ENCODE peak calls at places on chromosomes 4 and X, in five cellular contexts. Z is keratinocyte, M is mammary epithelial cell, O is PC-3, T is Karpas-422. A is an unnamed sample.
A peak's percentile ranks its signal among the peaks of the same experiment; 100 is the strongest.

GRCh38 chr4:151931563-151931962 is 170.8 kb upstream of the GATB start:
- DNase-seq in M (no peak), O (no peak), Z (no peak), T (no peak), A (no peak)

GRCh38 chr4:42501624-42502401 is 104.5 kb downstream of the SHISA3 start:
- DNase-seq in Z (no peak), O (no peak), M (no peak), T (no peak), A (peak; percentile 9)

GRCh38 chr4:13525606-13526281 is 18.6 kb downstream of the NKX3-2 start:
- DNase-seq in T (no peak), Z (no peak), M (no peak), O (no peak), A (no peak)

GRCh38 chrX:11380187-11380586 is 87.0 kb downstream of the AMELX start:
- DNase-seq in O (peak; percentile 58), T (no peak), M (no peak), Z (no peak), A (peak; percentile 9)

GRCh38 chr4:1298461-1298860 is 8.8 kb downstream of the MAEA start:
- DNase-seq in Z (no peak), M (no peak), O (no peak), T (no peak), A (no peak)

GRCh38 chr4:75545526-75545925 is 10.3 kb upstream of the ODAPH start:
- DNase-seq in M (peak; percentile 75), O (no peak), Z (no peak), T (no peak), A (no peak)

GRCh38 chr4:98932539-98932938 is 3.6 kb upstream of the EIF4E start:
- DNase-seq in Z (no peak), O (peak; percentile 40), M (peak; percentile 47), T (peak; percentile 70), A (peak; percentile 80)

GRCh38 chr4:18075823-18076433 is 54.4 kb upstream of the LCORL start:
- DNase-seq in Z (no peak), T (peak; percentile 90), O (peak; percentile 47), M (no peak), A (peak; percentile 47)

GRCh38 chr4:28287837-28288236 is 1427.2 kb downstream of the STIM2 start:
- DNase-seq in O (peak; percentile 91), M (peak; percentile 97), Z (peak; percentile 84), T (no peak), A (peak; percentile 63)

GRCh38 chrX:43728966-43729365 is 72.9 kb downstream of the MAOA start:
- DNase-seq in O (no peak), M (no peak), T (no peak), Z (no peak), A (no peak)

GRCh38 chr4:61079427-61079826 is 120.7 kb upstream of the ADGRL3 start:
- DNase-seq in O (peak; percentile 51), T (no peak), Z (no peak), M (peak; percentile 63), A (no peak)

GRCh38 chr4:31100551-31100950 is 380.4 kb downstream of the PCDH7 start:
- DNase-seq in Z (no peak), O (no peak), T (no peak), M (no peak), A (no peak)

GRCh38 chr4:5963611-5964010 is 54.6 kb downstream of the C4orf50 start:
- DNase-seq in M (no peak), Z (no peak), O (no peak), T (peak; percentile 77), A (no peak)

GRCh38 chrX:39309721-39310152 is 508.5 kb downstream of the MID1IP1 start:
- DNase-seq in O (no peak), Z (no peak), T (no peak), M (peak; percentile 9), A (peak; percentile 92)

GRCh38 chr4:26687728-26688127 is 103.8 kb downstream of the TBC1D19 start:
- DNase-seq in O (peak; percentile 72), M (peak; percentile 65), Z (no peak), T (no peak), A (no peak)

GRCh38 chr4:147479817-147480216 is 1.1 kb upstream of the EDNRA start:
- DNase-seq in Z (no peak), O (no peak), T (no peak), M (peak; percentile 80), A (no peak)

GRCh38 chrX:146208821-146209220 is 391.2 kb downstream of the SLITRK2 start:
- DNase-seq in T (no peak), O (no peak), M (no peak), Z (no peak), A (no peak)

GRCh38 chrX:46251755-46252154 is 293.5 kb downstream of the ZNF674 start:
- DNase-seq in M (peak; percentile 66), T (no peak), O (peak; percentile 58), Z (peak; percentile 79), A (no peak)

GRCh38 chrX:18042776-18043175 is 177.9 kb downstream of the BEND2 start:
- DNase-seq in M (no peak), O (no peak), T (no peak), Z (no peak), A (no peak)

GRCh38 chr4:118732591-118733330 is 47.6 kb downstream of the METTL14 start:
- DNase-seq in T (no peak), O (no peak), Z (no peak), M (peak; percentile 59), A (no peak)

GRCh38 chrX:107710617-107711391 is 64.8 kb downstream of the TSC22D3 start:
- DNase-seq in T (peak; percentile 93), Z (no peak), O (peak; percentile 90), M (peak; percentile 88), A (peak; percentile 87)

GRCh38 chrX:101462892-101463291 is 22.4 kb upstream of the ARMCX4 start:
- DNase-seq in Z (no peak), T (peak; percentile 63), O (peak; percentile 63), M (peak; percentile 16), A (peak; percentile 47)

GRCh38 chr4:113049421-113050355 is at the start of gene ANK2:
- DNase-seq in Z (no peak), O (no peak), T (no peak), M (no peak), A (no peak)

GRCh38 chr4:129358571-129358970 is 262.6 kb downstream of the C4orf33 start:
- DNase-seq in M (peak; percentile 55), O (peak; percentile 77), T (no peak), Z (no peak), A (peak; percentile 57)

GRCh38 chr4:48945981-48946380 is 39.4 kb upstream of the OCIAD2 start:
- DNase-seq in M (no peak), T (no peak), O (no peak), Z (no peak), A (no peak)

GRCh38 chr4:183057255-183057654 is 41.8 kb upstream of the WWC2 start:
- DNase-seq in M (no peak), Z (no peak), O (no peak), T (no peak), A (no peak)

DNA sequence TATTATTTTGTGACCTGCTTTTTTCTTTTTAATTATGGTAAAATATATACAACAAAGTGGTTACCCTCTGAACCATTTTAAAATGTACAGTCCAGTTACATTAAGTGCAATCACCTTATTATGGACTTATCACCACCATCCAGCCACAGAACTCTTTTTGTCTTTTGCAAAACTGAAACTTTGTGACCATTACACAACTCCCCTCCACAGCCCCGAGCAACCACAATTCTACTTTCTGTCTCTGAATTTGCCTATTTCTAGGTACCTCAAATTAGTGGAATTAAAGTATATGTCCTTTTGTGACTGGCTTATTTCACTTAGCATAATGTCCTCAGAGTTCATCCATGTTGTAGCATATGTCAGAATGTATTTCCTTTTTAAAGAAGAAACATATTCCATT is 39.3 kb upstream of the WWC2 start:
- DNase-seq in Z (no peak), T (no peak), O (no peak), M (no peak), A (no peak)
- H3K9ac ChIP-seq in Z (no peak overlapping the region), T (no peak overlapping the region), O (no peak overlapping the region), M (no peak overlapping the region), A (no peak overlapping the region)

GRCh38 chr4:139552506-139552905 is 3.5 kb downstream of the SETD7 start:
- DNase-seq in T (no peak), Z (no peak), M (no peak), O (no peak), A (no peak)

GRCh38 chr4:139550724-139551429 is 5.1 kb downstream of the SETD7 start:
- DNase-seq in Z (no peak), M (no peak), O (no peak), T (no peak), A (peak; percentile 26)

GRCh38 chr4:139552908-139553307 is 3.1 kb downstream of the SETD7 start:
- DNase-seq in M (no peak), T (peak; percentile 54), Z (no peak), O (no peak), A (no peak)

DNA sequence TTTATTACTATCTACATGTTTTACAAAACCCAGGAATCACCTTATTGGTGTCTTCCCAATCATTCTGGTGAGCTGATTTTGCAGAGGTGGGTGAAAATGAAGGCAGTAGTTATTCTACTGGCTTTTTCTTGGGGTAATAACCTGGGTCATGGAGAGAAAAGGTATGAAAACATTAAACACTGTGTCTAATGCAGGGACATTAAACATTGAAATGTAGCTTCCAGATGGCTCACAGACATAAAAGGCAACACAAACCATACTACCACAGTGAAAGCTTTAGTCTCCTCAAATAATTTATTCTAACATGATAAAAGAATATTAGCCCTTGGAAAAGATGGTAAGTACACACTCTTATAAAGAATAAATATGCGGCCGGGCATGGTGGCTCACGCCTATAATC is 8.0 kb downstream of the SETD7 start:
- DNase-seq in O (no peak), T (no peak), M (no peak), Z (no peak), A (no peak)
- H4K20me1 ChIP-seq in O (no peaks in the 10 kb centered on the region), T (peaks cover 18% of the 10 kb centered on the region), M (no peaks in the 10 kb centered on the region), Z (peaks cover 8% of the 10 kb centered on the region), A (peaks cover 5% of the 10 kb centered on the region)

DNA sequence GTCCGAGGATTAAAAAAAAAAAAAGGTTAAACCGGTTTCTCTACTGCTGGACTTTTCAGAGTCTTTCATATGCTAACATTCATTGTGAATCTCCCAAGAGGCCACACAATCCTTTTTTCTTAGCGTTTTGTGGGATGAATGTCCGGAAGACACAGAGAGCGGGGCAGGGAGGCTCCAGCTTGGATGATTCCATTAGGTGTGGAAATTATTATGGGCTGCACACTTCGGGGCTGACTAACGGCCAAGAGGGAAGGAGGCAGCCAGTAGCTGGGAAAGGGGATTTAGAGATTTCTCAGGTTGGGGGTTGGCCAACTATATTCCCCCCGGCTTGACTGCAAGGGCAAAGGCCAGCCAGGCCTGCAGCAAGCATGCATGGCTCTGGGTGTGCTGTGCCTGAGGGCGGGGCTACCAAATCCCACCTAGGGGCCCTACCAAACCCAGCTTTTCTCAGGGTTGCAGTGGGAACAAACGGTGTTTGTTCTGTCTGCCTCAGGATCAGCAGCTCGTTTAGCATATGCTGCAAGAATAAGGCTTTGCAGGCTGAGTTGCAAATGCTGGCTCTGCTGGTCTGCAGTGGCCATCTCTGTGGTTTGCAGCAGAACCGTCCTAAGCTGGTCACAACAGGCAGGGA is 28.6 kb downstream of the NYX start:
- DNase-seq in M (no peak), O (no peak), T (no peak), Z (no peak), A (no peak)
- H3K9ac ChIP-seq in M (no peak overlapping the region), O (no peak overlapping the region), T (no peak overlapping the region), Z (no peak overlapping the region), A (no peak overlapping the region)

GRCh38 chr4:7903686-7904085 is 36.0 kb downstream of the AFAP1 start:
- DNase-seq in Z (no peak), T (no peak), O (no peak), M (no peak), A (no peak)

GRCh38 chr4:7900351-7900750 is 39.3 kb downstream of the AFAP1 start:
- DNase-seq in O (no peak), Z (no peak), T (no peak), M (no peak), A (no peak)

GRCh38 chr4:7901274-7901845 is 38.3 kb downstream of the AFAP1 start:
- DNase-seq in T (no peak), O (no peak), Z (no peak), M (no peak), A (no peak)

GRCh38 chr4:7902826-7903225 is 36.8 kb downstream of the AFAP1 start:
- DNase-seq in M (no peak), T (no peak), O (no peak), Z (no peak), A (no peak)

GRCh38 chr4:7902101-7902553 is 37.5 kb downstream of the AFAP1 start:
- DNase-seq in O (no peak), Z (no peak), M (no peak), T (no peak), A (no peak)
- H4K20me1 ChIP-seq in O (peaks cover 53% of the 10 kb centered on the region), Z (peaks cover 3% of the 10 kb centered on the region), M (no peaks in the 10 kb centered on the region), T (no peaks in the 10 kb centered on the region), A (peaks cover 7% of the 10 kb centered on the region)

A was measured in endothelial cell of umbilical vein.